ENCODE peak calls at places on chromosomes 3 and 15, in four cellular contexts. W is amygdala, M is tibial nerve, N is choroid plexus epithelial cell. H is an unnamed sample.
A peak's percentile ranks its signal among the peaks of the same experiment; 100 is the strongest.

GRCh38 chr15:41557673-41558399 is 1.2 kb upstream of the TYRO3 start:
- DNase-seq in W (peak; percentile 71), M (peak; percentile 32), N (peak; percentile 85), H (peak; percentile 66)

GRCh38 chr15:93087825-93088199 is 1.2 kb downstream of the RGMA start:
- DNase-seq in W (peak; percentile 27), M (peak; percentile 76), N (peak; percentile 62), H (peak; percentile 43)

GRCh38 chr15:63369296-63369695 is 12.3 kb downstream of the CA12 start:
- DNase-seq in W (no peak), M (no peak), N (no peak), H (no peak)

GRCh38 chr3:11784962-11785361 is 61.7 kb downstream of the TAMM41 start:
- DNase-seq in W (no peak), M (no peak), N (peak; percentile 5), H (no peak)

GRCh38 chr15:79900087-79900486 is 3.3 kb upstream of the MTHFS start:
- DNase-seq in W (no peak), M (no peak), N (no peak), H (no peak)

GRCh38 chr15:70535071-70535954 is 228.0 kb downstream of the UACA start:
- DNase-seq in W (no peak), M (no peak), N (no peak), H (no peak)

GRCh38 chr3:180252683-180253082 is 215.9 kb upstream of the PEX5L start:
- DNase-seq in W (no peak), M (no peak), N (no peak), H (no peak)

GRCh38 chr3:134427400-134428111 is 53.3 kb upstream of the AMOTL2 start:
- DNase-seq in W (no peak), M (no peak), N (peak; percentile 97), H (no peak)

GRCh38 chr3:195885036-195885871 is 23.1 kb downstream of the TNK2 start:
- DNase-seq in W (no peak), M (no peak), N (no peak), H (no peak)

GRCh38 chr3:23495507-23495906 is 292.4 kb downstream of the UBE2E2 start:
- DNase-seq in W (no peak), M (no peak), N (peak; percentile 17), H (no peak)

GRCh38 chr3:27976933-27977332 is 254.8 kb upstream of the EOMES start:
- DNase-seq in W (no peak), M (no peak), N (peak; percentile 35), H (no peak)

GRCh38 chr3:184761120-184761841 is 49.4 kb upstream of the MAGEF1 start:
- DNase-seq in W (no peak), M (no peak), N (peak; percentile 33), H (no peak)

GRCh38 chr3:179227349-179227748 is 23.6 kb downstream of the KCNMB3 start:
- DNase-seq in W (no peak), M (no peak), N (peak; percentile 30), H (no peak)

GRCh38 chr3:156483426-156483825 is 71.5 kb downstream of the SSR3 start:
- DNase-seq in W (no peak), M (no peak), N (peak; percentile 90), H (no peak)

GRCh38 chr3:182971637-182972036 is 8.7 kb downstream of the DCUN1D1 start:
- DNase-seq in W (no peak), M (no peak), N (peak; percentile 84), H (no peak)

GRCh38 chr3:8239718-8240698 is 261.6 kb upstream of the LMCD1 start:
- DNase-seq in W (no peak), M (no peak), N (peak; percentile 78), H (no peak)

GRCh38 chr3:98343647-98344507 is 9.8 kb upstream of the OR5K4 start:
- DNase-seq in W (no peak), M (no peak), N (peak; percentile 50), H (no peak)

GRCh38 chr15:69388259-69388658 is 25.9 kb upstream of the KIF23 start:
- DNase-seq in W (no peak), M (no peak), N (no peak), H (no peak)